ENCODE peak calls at places on chromosomes 3 and 15, in eight cellular contexts. O is caudate nucleus; Y is heart right ventricle; N is A549; S is WTC11; G is activated CD4-positive, CD25-positive, alpha-beta regulatory T cell; Q is GM04504; J is mesothelial cell of epicardium. A is an unnamed sample.

GRCh38 chr3:104273046-104273649 is 1093.6 kb upstream of the ALCAM start:
- DNase-seq in O (no peak), Y (no peak), N (no peak), S (no peak), G (no peak), Q (peak; percentile 19), J (no peak), A (no peak)

GRCh38 chr3:26484140-26484539 is 138.4 kb upstream of the LRRC3B start:
- DNase-seq in O (no peak), Y (no peak), N (no peak), S (peak; percentile 41), G (no peak), Q (no peak), J (no peak), A (no peak)

GRCh38 chr3:130702985-130703384 is 43.6 kb downstream of the PIK3R4 start:
- DNase-seq in O (no peak), Y (no peak), N (no peak), S (no peak), G (no peak), Q (no peak), J (no peak), A (no peak)

GRCh38 chr3:1251282-1252060 is 158.6 kb downstream of the CNTN6 start:
- DNase-seq in O (no peak), Y (no peak), N (no peak), S (no peak), G (no peak), Q (no peak), J (no peak), A (no peak)

GRCh38 chr3:51966016-51966415 is 1.2 kb downstream of the PCBP4 start:
- DNase-seq in O (no peak), Y (no peak), N (no peak), S (no peak), G (no peak), Q (no peak), J (no peak), A (no peak)

GRCh38 chr3:126958638-126959085 is 24.3 kb upstream of the PLXNA1 start:
- DNase-seq in O (no peak), Y (no peak), N (no peak), S (no peak), G (no peak), Q (no peak), J (no peak), A (no peak)

GRCh38 chr3:89932882-89933281 is 825.5 kb downstream of the EPHA3 start:
- DNase-seq in O (no peak), Y (no peak), N (no peak), S (no peak), G (no peak), Q (no peak), J (no peak), A (no peak)

GRCh38 chr3:69085543-69086132 is 901 bp downstream of the ARL6IP5 start:
- DNase-seq in O (no peak), Y (peak; percentile 33), N (no peak), S (no peak), G (peak; percentile 5), Q (no peak), J (no peak), A (peak; percentile 53)

GRCh38 chr15:90143176-90143655 is 40.9 kb upstream of the IDH2 start:
- DNase-seq in O (no peak), Y (peak; percentile 61), N (peak; percentile 91), S (peak; percentile 92), G (peak; percentile 18), Q (no peak), J (no peak), A (peak; percentile 86)

GRCh38 chr3:192299921-192300320 is 427.4 kb downstream of the FGF12 start:
- DNase-seq in O (no peak), Y (no peak), N (no peak), S (no peak), G (no peak), Q (no peak), J (no peak), A (no peak)

GRCh38 chr15:58521293-58521991 is 89.7 kb downstream of the LIPC start:
- DNase-seq in O (no peak), Y (peak; percentile 33), N (peak; percentile 60), S (peak; percentile 36), G (no peak), Q (peak; percentile 24), J (no peak), A (no peak)